ENCODE peak calls at places on chromosome 3, in four cellular contexts. N is CD8-positive, alpha-beta memory T cell; A is heart left ventricle; K is pancreas. B is an unnamed sample. For H3K9me3, the result is how much of the 10 kb centered on the place peaks cover.

GRCh38 chr3:19662516-19662915 is 271.5 kb downstream of the EFHB start:
- DNase-seq in K (no peak), A (no peak), N (no peak), B (no peak)

GRCh38 chr3:120791958-120792357 is 49.4 kb downstream of the GTF2E1 start:
- DNase-seq in N (no peak), A (no peak), K (no peak), B (no peak)

GRCh38 chr3:18740631-18741583 is 315.8 kb upstream of the SATB1 start:
- DNase-seq in A (no peak), N (peak), K (no peak), B (peak)

GRCh38 chr3:133424937-133425869 is 25.3 kb downstream of the BFSP2 start:
- DNase-seq in K (no peak), A (no peak), N (no peak), B (no peak)

GRCh38 chr3:111392911-111393351 is 149.1 kb upstream of the CD96 start:
- DNase-seq in A (no peak), N (peak), K (no peak), B (peak)

GRCh38 chr3:169421182-169421581 is 242.3 kb downstream of the MECOM start:
- DNase-seq in A (no peak), N (no peak), K (no peak), B (no peak)

GRCh38 chr3:172089250-172089649 is 49.9 kb downstream of the FNDC3B start:
- DNase-seq in K (no peak), A (no peak), N (no peak), B (no peak)

GRCh38 chr3:110420158-110420641 is 651.4 kb upstream of the NECTIN3 start:
- DNase-seq in A (no peak), N (no peak), K (no peak), B (no peak)

GRCh38 chr3:116425126-116425525 is 20.2 kb downstream of the LSAMP start:
- DNase-seq in K (no peak), N (no peak), A (no peak), B (no peak)

GRCh38 chr3:187709155-187709554 is 6.8 kb upstream of the RTP2 start:
- DNase-seq in K (no peak), A (no peak), N (no peak), B (no peak)

GRCh38 chr3:158568784-158569183 is 2.2 kb upstream of the MLF1 start:
- DNase-seq in N (no peak), K (no peak), A (no peak), B (no peak)

GRCh38 chr3:28912120-28912885 is 368.6 kb upstream of the RBMS3 start:
- DNase-seq in N (no peak), A (no peak), K (no peak), B (no peak)

GRCh38 chr3:94036909-94037507 is 8.6 kb upstream of the STX19 start:
- DNase-seq in A (no peak), N (no peak), K (no peak), B (no peak)

GRCh38 chr3:184241447-184242296 is 7.1 kb downstream of the ALG3 start:
- DNase-seq in K (peak), A (peak), N (no peak), B (no peak)

GRCh38 chr3:161498259-161498921 is 1.8 kb downstream of the OTOL1 start:
- DNase-seq in A (no peak), K (no peak), N (no peak), B (no peak)

GRCh38 chr3:185823280-185824044 is 1.4 kb downstream of the IGF2BP2 start:
- DNase-seq in A (peak), K (peak), N (no peak), B (peak)

GRCh38 chr3:52529376-52530333 is 4.0 kb downstream of the NT5DC2 start:
- DNase-seq in N (no peak), K (no peak), A (peak), B (no peak)

GRCh38 chr3:134846943-134847342 is 51.9 kb downstream of the EPHB1 start:
- DNase-seq in A (no peak), K (no peak), N (no peak), B (no peak)

GRCh38 chr3:194512895-194513601 is 26.2 kb upstream of the ATP13A3 start:
- DNase-seq in N (no peak), A (no peak), K (peak), B (no peak)

GRCh38 chr3:187909871-187910270 is 164.6 kb upstream of the BCL6 start:
- DNase-seq in N (no peak), A (no peak), K (no peak), B (no peak)

GRCh38 chr3:181017690-181018089 is 28.2 kb upstream of the DNAJC19 start:
- DNase-seq in K (no peak), N (no peak), A (no peak), B (no peak)

GRCh38 chr3:21328982-21329381 is 422.0 kb downstream of the ZNF385D start:
- DNase-seq in K (no peak), N (no peak), A (no peak), B (no peak)
- H3K9me3 ChIP-seq in K (under half), N (under half), A (under half), B (under half)

GRCh38 chr3:127566801-127567200 is 23.7 kb downstream of the TPRA1 start:
- DNase-seq in N (no peak), K (no peak), A (peak), B (no peak)
- H3K9me3 ChIP-seq in N (under half), K (under half), A (under half), B (under half)

GRCh38 chr3:44987318-44987717 is 11.3 kb downstream of the EXOSC7 start:
- DNase-seq in N (no peak), K (no peak), A (no peak), B (no peak)
- H3K9me3 ChIP-seq in N (under half), K (under half), A (under half), B (under half)

GRCh38 chr3:6204891-6205290 is 656.0 kb upstream of the GRM7 start:
- DNase-seq in N (no peak), A (no peak), K (no peak), B (no peak)
- H3K9me3 ChIP-seq in N (under half), A (under half), K (under half), B (under half)

DNA sequence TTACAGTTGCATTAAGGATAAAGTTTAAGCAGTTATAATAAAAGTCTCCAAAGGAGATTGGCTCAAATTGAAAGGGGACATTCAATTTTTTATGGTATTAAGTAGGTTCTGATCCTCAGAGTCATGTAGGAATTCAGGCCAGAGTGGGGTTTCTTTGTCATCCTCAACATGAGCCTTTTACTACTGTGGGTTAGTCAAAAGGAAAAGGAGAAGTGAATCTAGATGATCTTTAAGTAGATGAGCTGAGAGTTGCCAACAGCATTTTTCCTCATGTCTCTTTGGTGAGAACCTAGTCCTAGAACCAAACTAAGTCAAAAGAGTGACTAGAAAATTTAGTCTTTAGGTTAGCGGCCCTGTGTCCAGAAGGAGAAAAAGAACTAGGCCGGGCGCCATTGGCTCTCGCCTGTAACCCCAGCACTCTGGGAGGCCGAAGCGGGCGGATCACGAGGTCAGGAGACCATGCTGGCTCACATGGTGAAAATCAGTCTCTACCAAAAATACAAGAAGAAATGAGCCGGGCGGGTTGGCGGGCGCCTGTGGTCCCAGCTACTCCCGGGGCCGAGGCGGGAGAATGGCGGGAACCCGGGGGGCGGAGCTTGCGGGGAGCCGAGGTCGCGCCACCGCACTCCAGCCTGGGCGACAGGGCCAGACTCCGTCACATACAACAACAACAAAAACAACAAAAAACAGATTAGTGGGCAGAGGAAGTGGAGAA is 4.2 kb upstream of the CHL1 start:
- DNase-seq in A (no peak), N (no peak), K (no peak), B (no peak)
- H3K9me3 ChIP-seq in A (under half), N (under half), K (under half), B (under half)

DNA sequence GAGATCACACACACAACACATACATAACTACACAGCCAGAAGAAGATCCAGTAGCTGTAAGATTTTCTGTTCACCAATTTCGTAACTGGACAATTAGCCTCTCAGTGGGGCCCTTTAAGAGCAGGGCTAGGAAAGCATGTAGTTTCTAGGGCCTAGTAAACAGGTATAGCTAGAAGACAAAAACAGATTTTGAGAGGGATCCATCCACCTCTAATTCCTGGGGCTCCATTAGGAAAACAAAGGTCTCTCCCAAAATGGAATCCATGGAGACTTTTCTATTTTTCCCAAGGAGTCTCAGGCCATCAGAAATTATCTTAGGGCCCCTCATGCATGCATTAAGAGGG is 10.5 kb downstream of the KIF15 start:
- DNase-seq in N (no peak), A (no peak), K (no peak), B (no peak)
- H3K9me3 ChIP-seq in N (under half), A (under half), K (under half), B (under half)

GRCh38 chr3:31445701-31446100 is 87.0 kb upstream of the STT3B start:
- DNase-seq in N (no peak), K (no peak), A (no peak), B (no peak)
- H3K9me3 ChIP-seq in N (under half), K (under half), A (under half), B (under half)

GRCh38 chr3:14037211-14037610 is 87.5 kb downstream of the CHCHD4 start:
- DNase-seq in A (no peak), N (no peak), K (no peak), B (no peak)

GRCh38 chr3:14033023-14033422 is 91.6 kb downstream of the CHCHD4 start:
- DNase-seq in A (no peak), N (no peak), K (no peak), B (no peak)

GRCh38 chr3:14031271-14031670 is 93.4 kb downstream of the CHCHD4 start:
- DNase-seq in N (no peak), K (no peak), A (no peak), B (no peak)
- H3K9me3 ChIP-seq in N (under half), K (under half), A (under half), B (under half)

DNA sequence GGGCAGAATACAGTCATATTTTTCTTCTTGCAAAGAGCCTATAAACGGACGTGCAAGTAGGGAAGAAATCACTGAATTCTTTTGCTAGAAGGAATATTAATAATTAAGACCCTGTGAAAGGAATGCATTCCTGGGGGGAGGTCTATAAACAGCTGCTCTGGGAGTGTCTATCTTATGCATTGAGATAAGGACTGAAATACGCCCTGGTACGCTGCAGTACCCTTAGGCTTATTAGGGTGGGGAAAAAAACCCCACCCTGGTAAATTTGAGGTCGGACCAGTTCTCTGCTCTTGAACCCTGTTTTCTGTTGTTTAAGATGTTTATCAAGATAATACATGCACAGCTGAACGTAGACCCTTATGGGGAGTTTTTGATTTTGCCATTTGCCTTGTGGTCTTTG is 100.0 kb upstream of the KBTBD8 start:
- DNase-seq in K (no peak), N (no peak), A (no peak), B (no peak)
- H3K9me3 ChIP-seq in K (under half), N (under half), A (half or more), B (under half)